ENCODE peak calls at places on chromosomes 16 and 17, in eight cellular contexts. N is CD8-positive, alpha-beta T cell; F is upper lobe of right lung; W is cardiac muscle cell; S is thoracic aorta; A is lower lobe of right lung; J is IMR-90; O is neural progenitor cell. M is an unnamed sample.

GRCh38 chr17:74012465-74012864 is 191.0 kb upstream of the RPL38 start:
- DNase-seq in N (peak; percentile 22), F (no peak), W (no peak), S (no peak), A (no peak), J (no peak), O (no peak), M (no peak)

GRCh38 chr17:7295230-7296180 is 1.1 kb upstream of the YBX2 start:
- DNase-seq in N (no peak), F (no peak), W (no peak), S (no peak), A (no peak), J (no peak), O (peak; percentile 49), M (no peak)

GRCh38 chr16:54930034-54930938 is at the start of gene IRX5:
- DNase-seq in N (no peak), F (peak; percentile 96), W (peak; percentile 96), S (peak; percentile 71), A (peak; percentile 93), J (peak; percentile 81), O (peak; percentile 96), M (peak; percentile 100)

GRCh38 chr17:49556183-49556943 is 19.3 kb upstream of the NXPH3 start:
- DNase-seq in N (peak; percentile 80), F (peak; percentile 86), W (peak; percentile 80), S (no peak), A (peak; percentile 82), J (peak; percentile 49), O (peak; percentile 88), M (peak; percentile 75)

GRCh38 chr17:33684714-33685113 is 391.6 kb upstream of the ASIC2 start:
- DNase-seq in N (no peak), F (no peak), W (no peak), S (no peak), A (no peak), J (no peak), O (no peak), M (no peak)

GRCh38 chr17:8873801-8874715 is 6.6 kb upstream of the PIK3R6 start:
- DNase-seq in N (no peak), F (no peak), W (no peak), S (no peak), A (no peak), J (no peak), O (no peak), M (no peak)

GRCh38 chr16:55506083-55506482 is 2.8 kb upstream of the LPCAT2 start:
- DNase-seq in N (no peak), F (no peak), W (no peak), S (no peak), A (no peak), J (no peak), O (no peak), M (no peak)

GRCh38 chr16:20409398-20410152 is at the start of gene ACSM5:
- DNase-seq in N (no peak), F (no peak), W (peak; percentile 45), S (no peak), A (no peak), J (no peak), O (no peak), M (peak; percentile 84)

GRCh38 chr16:49838639-49839461 is 17.1 kb downstream of the ZNF423 start:
- DNase-seq in N (no peak), F (no peak), W (no peak), S (no peak), A (no peak), J (no peak), O (peak; percentile 76), M (no peak)

GRCh38 chr17:33385133-33385532 is 92.0 kb upstream of the ASIC2 start:
- DNase-seq in N (no peak), F (no peak), W (peak; percentile 2), S (no peak), A (no peak), J (no peak), O (peak; percentile 53), M (no peak)

GRCh38 chr17:63542942-63543821 is 7.1 kb upstream of the DCAF7 start:
- DNase-seq in N (no peak), F (peak; percentile 53), W (no peak), S (no peak), A (no peak), J (no peak), O (no peak), M (no peak)

GRCh38 chr16:69535123-69536050 is 30.4 kb upstream of the NFAT5 start:
- DNase-seq in N (no peak), F (no peak), W (peak; percentile 43), S (no peak), A (no peak), J (peak; percentile 65), O (no peak), M (no peak)

GRCh38 chr17:70050192-70050591 is 24.8 kb upstream of the KCNJ16 start:
- DNase-seq in N (no peak), F (no peak), W (no peak), S (no peak), A (no peak), J (no peak), O (no peak), M (no peak)

GRCh38 chr17:49596613-49597244 is 21.1 kb downstream of the NXPH3 start:
- DNase-seq in N (no peak), F (no peak), W (no peak), S (no peak), A (no peak), J (no peak), O (no peak), M (no peak)

GRCh38 chr17:19904924-19905323 is 37.2 kb upstream of the ULK2 start:
- DNase-seq in N (no peak), F (peak; percentile 79), W (no peak), S (no peak), A (peak; percentile 76), J (no peak), O (no peak), M (no peak)

GRCh38 chr17:20225162-20226115 is 216.3 kb downstream of the SPECC1 start:
- DNase-seq in N (no peak), F (no peak), W (no peak), S (no peak), A (no peak), J (no peak), O (no peak), M (no peak)

GRCh38 chr16:65534121-65534528 is 412.3 kb upstream of the CDH11 start:
- DNase-seq in N (no peak), F (no peak), W (peak; percentile 32), S (no peak), A (no peak), J (peak; percentile 43), O (no peak), M (no peak)

GRCh38 chr17:62791235-62792121 is 16.6 kb downstream of the MARCHF10 start:
- DNase-seq in N (no peak), F (no peak), W (peak; percentile 85), S (no peak), A (no peak), J (peak; percentile 95), O (no peak), M (peak; percentile 53)

GRCh38 chr17:81110488-81111040 is 54.7 kb upstream of the PVALEF start:
- DNase-seq in N (no peak), F (no peak), W (no peak), S (no peak), A (no peak), J (no peak), O (no peak), M (no peak)

GRCh38 chr16:30619643-30620042 is 9.5 kb upstream of the ZNF689 start:
- DNase-seq in N (no peak), F (no peak), W (no peak), S (no peak), A (no peak), J (no peak), O (no peak), M (no peak)
- H3K9me3 ChIP-seq in N (no peaks in the 10 kb centered on the region), F (no peaks in the 10 kb centered on the region), W (no peaks in the 10 kb centered on the region), S (no peaks in the 10 kb centered on the region), A (no peaks in the 10 kb centered on the region), J (peaks cover 8% of the 10 kb centered on the region), O (no peaks in the 10 kb centered on the region), M (peaks cover 33% of the 10 kb centered on the region)

GRCh38 chr16:2511996-2512919 is 1.5 kb upstream of the ATP6V0C start:
- DNase-seq in N (no peak), F (no peak), W (no peak), S (no peak), A (no peak), J (no peak), O (no peak), M (no peak)

GRCh38 chr16:2514333-2515179 is 804 bp downstream of the ATP6V0C start:
- DNase-seq in N (no peak), F (peak; percentile 85), W (no peak), S (no peak), A (no peak), J (no peak), O (peak; percentile 48), M (peak; percentile 37)

GRCh38 chr16:2511128-2511785 is 2.5 kb upstream of the ATP6V0C start:
- DNase-seq in N (no peak), F (peak; percentile 87), W (peak; percentile 63), S (no peak), A (peak; percentile 72), J (peak; percentile 71), O (peak; percentile 40), M (no peak)

GRCh38 chr16:2513405-2514332 is at the start of gene ATP6V0C:
- DNase-seq in N (peak; percentile 92), F (peak; percentile 97), W (peak; percentile 89), S (peak; percentile 67), A (peak; percentile 96), J (peak; percentile 79), O (peak; percentile 97), M (peak; percentile 93)

DNA sequence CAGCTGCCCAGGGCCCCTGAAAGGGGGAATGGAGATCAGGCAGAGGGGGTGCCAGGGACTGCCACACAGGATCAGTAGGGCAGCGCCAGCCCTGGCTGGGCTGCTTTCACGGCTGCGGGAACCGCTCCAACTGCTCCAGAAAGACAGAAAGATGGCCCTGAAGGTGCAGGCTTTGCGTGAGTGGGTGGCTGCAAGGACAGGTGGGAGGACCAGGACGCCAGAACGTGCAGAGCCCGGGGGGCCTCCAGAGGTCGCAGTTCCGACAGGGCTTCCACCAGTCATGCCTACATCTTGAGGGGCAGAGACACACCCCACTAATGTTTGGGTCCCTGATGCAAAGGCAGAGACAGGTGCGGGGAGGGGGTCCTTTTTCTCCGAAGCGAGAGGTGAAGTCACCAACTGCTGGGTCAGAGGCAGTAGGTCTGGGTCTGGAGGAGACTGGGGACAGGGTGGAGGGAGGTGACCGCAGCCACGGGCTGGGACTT is 790 bp upstream of the ATP6V0C start:
- DNase-seq in N (peak; percentile 22), F (peak; percentile 69), W (no peak), S (no peak), A (peak; percentile 50), J (no peak), O (peak; percentile 67), M (no peak)
- H3K4me3 ChIP-seq in N (peak overlapping the region; percentile 67), F (peak overlapping the region; percentile 88), W (peak overlapping the region; percentile 86), S (peak overlapping the region; percentile 96), A (peak overlapping the region; percentile 85), J (peak overlapping the region; percentile 93), O (peak overlapping the region; percentile 99), M (peak overlapping the region; percentile 95)

DNA sequence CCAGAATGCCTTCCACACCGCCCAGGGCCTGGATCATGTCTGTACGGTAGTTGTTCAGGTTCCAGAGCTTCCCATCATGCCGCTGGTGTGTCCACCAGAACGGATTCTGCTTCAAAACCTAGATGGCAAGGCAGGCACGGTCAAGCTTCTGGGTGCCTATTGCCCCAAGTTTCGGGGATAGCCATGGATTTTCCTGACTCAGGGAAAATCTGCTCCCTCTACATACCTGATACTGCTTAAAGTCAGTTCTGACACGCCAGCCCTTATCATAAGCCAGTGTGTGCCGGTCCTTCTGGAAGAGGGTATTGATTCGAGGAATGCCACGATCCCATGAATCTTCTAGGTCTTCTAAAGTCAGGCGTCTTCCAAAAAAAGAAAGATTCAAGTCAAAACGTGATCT is 11.4 kb upstream of the RILP start:
- DNase-seq in N (no peak), F (no peak), W (no peak), S (no peak), A (no peak), J (no peak), O (no peak), M (no peak)
- H3K36me3 ChIP-seq in N (peaks cover 73% of the 10 kb centered on the region), F (peaks cover 100% of the 10 kb centered on the region), W (peaks cover 72% of the 10 kb centered on the region), S (peaks cover 82% of the 10 kb centered on the region), A (peaks cover 100% of the 10 kb centered on the region), J (peaks cover 73% of the 10 kb centered on the region), O (peaks cover 49% of the 10 kb centered on the region), M (peaks cover 59% of the 10 kb centered on the region)

GRCh38 chr16:24837969-24838368 is 7.8 kb upstream of the SLC5A11 start:
- DNase-seq in N (no peak), F (no peak), W (no peak), S (no peak), A (no peak), J (no peak), O (no peak), M (no peak)
- H3K9me3 ChIP-seq in N (no peaks in the 10 kb centered on the region), F (no peaks in the 10 kb centered on the region), W (no peaks in the 10 kb centered on the region), S (no peaks in the 10 kb centered on the region), A (no peaks in the 10 kb centered on the region), J (no peaks in the 10 kb centered on the region), O (no peaks in the 10 kb centered on the region), M (no peaks in the 10 kb centered on the region)

M was measured in MG63.